ENCODE peak calls at places on chromosomes 13 and 19, in eight cellular contexts. One of them, this sample, is unnamed. For H3K4me1, the result is how much of the 10 kb centered on the place peaks cover.

GRCh38 chr13:45658586-45659235 is 43.2 kb upstream of the ERICH6B start:
- DNase-seq in cardiac muscle cell: peak
- DNase-seq in heart right ventricle: no peak
- DNase-seq in lower lobe of right lung: no peak
- DNase-seq in transverse colon: no peak
- DNase-seq in SJSA1: no peak
- DNase-seq in H9: no peak
- DNase-seq in mammary epithelial cell: peak
- DNase-seq in this sample: no peak

GRCh38 chr13:48398450-48399095 is 14.3 kb downstream of the LPAR6 start:
- DNase-seq in cardiac muscle cell: no peak
- DNase-seq in heart right ventricle: no peak
- DNase-seq in lower lobe of right lung: no peak
- DNase-seq in transverse colon: no peak
- DNase-seq in SJSA1: no peak
- DNase-seq in H9: no peak
- DNase-seq in mammary epithelial cell: peak
- DNase-seq in this sample: no peak

GRCh38 chr19:3554254-3555083 is 2.9 kb downstream of the MFSD12 start:
- DNase-seq in cardiac muscle cell: no peak
- DNase-seq in heart right ventricle: no peak
- DNase-seq in lower lobe of right lung: no peak
- DNase-seq in transverse colon: no peak
- DNase-seq in SJSA1: no peak
- DNase-seq in H9: no peak
- DNase-seq in mammary epithelial cell: no peak
- DNase-seq in this sample: no peak

GRCh38 chr19:57348136-57348535 is 2.9 kb upstream of the ZNF304 start:
- DNase-seq in cardiac muscle cell: peak
- DNase-seq in heart right ventricle: no peak
- DNase-seq in lower lobe of right lung: no peak
- DNase-seq in transverse colon: no peak
- DNase-seq in SJSA1: no peak
- DNase-seq in H9: no peak
- DNase-seq in mammary epithelial cell: peak
- DNase-seq in this sample: no peak

GRCh38 chr19:4597975-4598671 is 38.6 kb upstream of the SEMA6B start:
- DNase-seq in cardiac muscle cell: peak
- DNase-seq in heart right ventricle: peak
- DNase-seq in lower lobe of right lung: peak
- DNase-seq in transverse colon: peak
- DNase-seq in SJSA1: no peak
- DNase-seq in H9: peak
- DNase-seq in mammary epithelial cell: no peak
- DNase-seq in this sample: peak

GRCh38 chr13:95418946-95419345 is 117.7 kb upstream of the ABCC4 start:
- DNase-seq in cardiac muscle cell: no peak
- DNase-seq in heart right ventricle: no peak
- DNase-seq in lower lobe of right lung: no peak
- DNase-seq in transverse colon: no peak
- DNase-seq in SJSA1: no peak
- DNase-seq in H9: no peak
- DNase-seq in mammary epithelial cell: no peak
- DNase-seq in this sample: no peak

GRCh38 chr13:46633416-46633815 is 80.4 kb downstream of the LRCH1 start:
- DNase-seq in cardiac muscle cell: peak
- DNase-seq in heart right ventricle: no peak
- DNase-seq in lower lobe of right lung: no peak
- DNase-seq in transverse colon: no peak
- DNase-seq in SJSA1: peak
- DNase-seq in H9: no peak
- DNase-seq in mammary epithelial cell: peak
- DNase-seq in this sample: no peak

GRCh38 chr13:75761373-75761772 is 125.2 kb downstream of the LMO7 start:
- DNase-seq in cardiac muscle cell: no peak
- DNase-seq in heart right ventricle: no peak
- DNase-seq in lower lobe of right lung: no peak
- DNase-seq in transverse colon: no peak
- DNase-seq in SJSA1: no peak
- DNase-seq in H9: no peak
- DNase-seq in mammary epithelial cell: no peak
- DNase-seq in this sample: no peak

GRCh38 chr19:32287086-32287485 is 58.3 kb upstream of the ZNF507 start:
- DNase-seq in cardiac muscle cell: peak
- DNase-seq in heart right ventricle: no peak
- DNase-seq in lower lobe of right lung: no peak
- DNase-seq in transverse colon: no peak
- DNase-seq in SJSA1: no peak
- DNase-seq in H9: no peak
- DNase-seq in mammary epithelial cell: no peak
- DNase-seq in this sample: no peak

GRCh38 chr19:1064661-1065605 is 2.0 kb upstream of the ARHGAP45 start:
- DNase-seq in cardiac muscle cell: peak
- DNase-seq in heart right ventricle: peak
- DNase-seq in lower lobe of right lung: peak
- DNase-seq in transverse colon: peak
- DNase-seq in SJSA1: peak
- DNase-seq in H9: peak
- DNase-seq in mammary epithelial cell: peak
- DNase-seq in this sample: peak

GRCh38 chr19:45767410-45767880 is 1.6 kb downstream of the SIX5 start:
- DNase-seq in cardiac muscle cell: peak
- DNase-seq in heart right ventricle: peak
- DNase-seq in lower lobe of right lung: peak
- DNase-seq in transverse colon: peak
- DNase-seq in SJSA1: peak
- DNase-seq in H9: peak
- DNase-seq in mammary epithelial cell: peak
- DNase-seq in this sample: peak

GRCh38 chr19:1265611-1266115 is 3.5 kb upstream of the CIRBP start:
- DNase-seq in cardiac muscle cell: peak
- DNase-seq in heart right ventricle: peak
- DNase-seq in lower lobe of right lung: peak
- DNase-seq in transverse colon: peak
- DNase-seq in SJSA1: no peak
- DNase-seq in H9: no peak
- DNase-seq in mammary epithelial cell: peak
- DNase-seq in this sample: peak

GRCh38 chr19:5023128-5023571 is 54.2 kb downstream of the KDM4B start:
- DNase-seq in cardiac muscle cell: no peak
- DNase-seq in heart right ventricle: no peak
- DNase-seq in lower lobe of right lung: no peak
- DNase-seq in transverse colon: no peak
- DNase-seq in SJSA1: no peak
- DNase-seq in H9: no peak
- DNase-seq in mammary epithelial cell: no peak
- DNase-seq in this sample: no peak

GRCh38 chr19:19213822-19214558 is 2.2 kb downstream of the NCAN start:
- DNase-seq in cardiac muscle cell: no peak
- DNase-seq in heart right ventricle: no peak
- DNase-seq in lower lobe of right lung: no peak
- DNase-seq in transverse colon: no peak
- DNase-seq in SJSA1: no peak
- DNase-seq in H9: no peak
- DNase-seq in mammary epithelial cell: no peak
- DNase-seq in this sample: peak

GRCh38 chr13:112802808-112803207 is 113.0 kb downstream of the ATP11A start:
- DNase-seq in cardiac muscle cell: no peak
- DNase-seq in heart right ventricle: no peak
- DNase-seq in lower lobe of right lung: no peak
- DNase-seq in transverse colon: no peak
- DNase-seq in SJSA1: no peak
- DNase-seq in H9: no peak
- DNase-seq in mammary epithelial cell: no peak
- DNase-seq in this sample: no peak

GRCh38 chr13:113974304-113975281 is 717 bp upstream of the C13orf46 start:
- DNase-seq in cardiac muscle cell: no peak
- DNase-seq in heart right ventricle: no peak
- DNase-seq in lower lobe of right lung: peak
- DNase-seq in transverse colon: no peak
- DNase-seq in SJSA1: no peak
- DNase-seq in H9: no peak
- DNase-seq in mammary epithelial cell: no peak
- DNase-seq in this sample: no peak

GRCh38 chr13:88979465-88980180 is 1308.5 kb downstream of the SLITRK5 start:
- DNase-seq in cardiac muscle cell: peak
- DNase-seq in heart right ventricle: no peak
- DNase-seq in lower lobe of right lung: no peak
- DNase-seq in transverse colon: no peak
- DNase-seq in SJSA1: no peak
- DNase-seq in H9: no peak
- DNase-seq in mammary epithelial cell: no peak
- DNase-seq in this sample: no peak

GRCh38 chr19:42284641-42285341 is 15.7 kb downstream of the CIC start:
- DNase-seq in cardiac muscle cell: no peak
- DNase-seq in heart right ventricle: no peak
- DNase-seq in lower lobe of right lung: no peak
- DNase-seq in transverse colon: no peak
- DNase-seq in SJSA1: peak
- DNase-seq in H9: peak
- DNase-seq in mammary epithelial cell: no peak
- DNase-seq in this sample: no peak
- H3K27ac ChIP-seq in cardiac muscle cell: peak
- H3K27ac ChIP-seq in heart right ventricle: peak
- H3K27ac ChIP-seq in lower lobe of right lung: peak
- H3K27ac ChIP-seq in transverse colon: peak
- H3K27ac ChIP-seq in SJSA1: no peak
- H3K27ac ChIP-seq in H9: no peak
- H3K27ac ChIP-seq in mammary epithelial cell: no peak
- H3K27ac ChIP-seq in this sample: peak

GRCh38 chr19:13012390-13012689 is 17.1 kb downstream of the NFIX start:
- DNase-seq in cardiac muscle cell: no peak
- DNase-seq in heart right ventricle: no peak
- DNase-seq in lower lobe of right lung: no peak
- DNase-seq in transverse colon: no peak
- DNase-seq in SJSA1: no peak
- DNase-seq in H9: no peak
- DNase-seq in mammary epithelial cell: no peak
- DNase-seq in this sample: no peak
- H3K4me1 ChIP-seq in cardiac muscle cell: under half
- H3K4me1 ChIP-seq in heart right ventricle: half or more
- H3K4me1 ChIP-seq in lower lobe of right lung: half or more
- H3K4me1 ChIP-seq in transverse colon: half or more
- H3K4me1 ChIP-seq in SJSA1: under half
- H3K4me1 ChIP-seq in H9: under half
- H3K4me1 ChIP-seq in mammary epithelial cell: half or more
- H3K4me1 ChIP-seq in this sample: under half

GRCh38 chr19:35716985-35717664 is 678 bp upstream of the KMT2B start:
- DNase-seq in cardiac muscle cell: peak
- DNase-seq in heart right ventricle: peak
- DNase-seq in lower lobe of right lung: peak
- DNase-seq in transverse colon: peak
- DNase-seq in SJSA1: peak
- DNase-seq in H9: peak
- DNase-seq in mammary epithelial cell: peak
- DNase-seq in this sample: peak

GRCh38 chr19:35716735-35716984 is 1.1 kb upstream of the KMT2B start:
- DNase-seq in cardiac muscle cell: no peak
- DNase-seq in heart right ventricle: no peak
- DNase-seq in lower lobe of right lung: no peak
- DNase-seq in transverse colon: no peak
- DNase-seq in SJSA1: no peak
- DNase-seq in H9: no peak
- DNase-seq in mammary epithelial cell: no peak
- DNase-seq in this sample: no peak

GRCh38 chr19:35714601-35715354 is 3.0 kb upstream of the KMT2B start:
- DNase-seq in cardiac muscle cell: no peak
- DNase-seq in heart right ventricle: no peak
- DNase-seq in lower lobe of right lung: no peak
- DNase-seq in transverse colon: no peak
- DNase-seq in SJSA1: no peak
- DNase-seq in H9: peak
- DNase-seq in mammary epithelial cell: no peak
- DNase-seq in this sample: no peak

GRCh38 chr19:35715355-35715809 is 2.4 kb upstream of the KMT2B start:
- DNase-seq in cardiac muscle cell: no peak
- DNase-seq in heart right ventricle: no peak
- DNase-seq in lower lobe of right lung: no peak
- DNase-seq in transverse colon: no peak
- DNase-seq in SJSA1: no peak
- DNase-seq in H9: no peak
- DNase-seq in mammary epithelial cell: no peak
- DNase-seq in this sample: no peak

DNA sequence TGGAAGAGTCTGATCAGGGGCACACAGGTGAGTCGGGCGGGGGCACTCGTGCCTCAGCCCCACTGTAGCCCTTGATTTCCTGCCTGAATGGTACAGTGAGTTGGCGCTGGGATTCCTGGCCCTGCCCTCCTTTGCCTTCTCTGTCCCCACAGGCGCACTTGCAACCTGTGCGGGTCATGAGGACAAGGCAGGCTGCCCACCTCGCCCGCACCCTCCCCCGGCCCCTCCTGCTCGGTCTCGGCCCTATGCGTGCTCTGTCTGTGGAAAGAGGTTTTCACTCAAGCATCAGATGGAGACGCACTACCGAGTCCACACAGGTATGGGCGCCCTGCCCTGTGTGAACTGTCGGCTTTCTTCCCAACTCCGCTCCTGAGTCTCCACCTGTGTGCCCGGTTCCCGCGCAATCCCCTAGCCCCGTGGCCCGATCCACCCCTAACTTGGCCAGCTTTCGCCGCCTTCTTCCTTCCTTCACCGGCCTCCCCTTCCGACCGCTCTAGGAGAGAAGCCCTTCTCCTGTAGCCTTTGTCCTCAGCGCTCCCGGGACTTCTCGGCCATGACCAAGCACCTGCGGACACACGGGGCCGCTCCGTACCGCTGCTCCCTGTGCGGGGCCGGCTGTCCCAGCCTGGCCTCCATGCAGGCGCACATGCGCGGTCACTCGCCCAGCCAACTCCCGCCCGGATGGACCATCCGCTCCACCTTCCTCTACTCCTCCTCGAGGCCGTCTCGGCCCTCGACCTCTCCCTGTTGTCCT is 1.6 kb upstream of the KMT2B start:
- DNase-seq in cardiac muscle cell: no peak
- DNase-seq in heart right ventricle: peak
- DNase-seq in lower lobe of right lung: peak
- DNase-seq in transverse colon: no peak
- DNase-seq in SJSA1: no peak
- DNase-seq in H9: no peak
- DNase-seq in mammary epithelial cell: no peak
- DNase-seq in this sample: no peak
- H3K27ac ChIP-seq in cardiac muscle cell: peak
- H3K27ac ChIP-seq in heart right ventricle: peak
- H3K27ac ChIP-seq in lower lobe of right lung: peak
- H3K27ac ChIP-seq in transverse colon: peak
- H3K27ac ChIP-seq in SJSA1: no peak
- H3K27ac ChIP-seq in H9: peak
- H3K27ac ChIP-seq in mammary epithelial cell: no peak
- H3K27ac ChIP-seq in this sample: peak

DNA sequence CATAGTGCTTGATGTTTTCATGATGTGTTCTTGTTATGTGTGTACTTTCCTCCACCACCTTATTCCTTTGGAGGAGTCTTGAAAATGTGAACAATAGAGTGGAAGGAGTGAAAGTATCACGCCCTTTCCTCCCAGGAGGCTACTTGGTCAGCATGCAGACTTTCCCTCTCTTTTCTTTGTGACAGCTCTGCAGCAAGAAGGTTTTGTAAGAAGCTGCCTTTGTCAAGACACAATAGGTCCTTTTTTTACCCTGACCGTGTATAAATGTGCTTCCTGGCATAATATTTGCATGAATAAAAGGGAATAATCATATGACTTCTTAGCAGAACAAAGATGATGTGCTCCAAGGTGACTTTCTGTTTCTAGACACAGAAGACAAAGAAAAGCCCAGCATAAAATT is 882.5 kb upstream of the SLITRK5 start:
- DNase-seq in cardiac muscle cell: no peak
- DNase-seq in heart right ventricle: no peak
- DNase-seq in lower lobe of right lung: no peak
- DNase-seq in transverse colon: no peak
- DNase-seq in SJSA1: no peak
- DNase-seq in H9: no peak
- DNase-seq in mammary epithelial cell: no peak
- DNase-seq in this sample: no peak
- H3K4me1 ChIP-seq in cardiac muscle cell: under half
- H3K4me1 ChIP-seq in heart right ventricle: under half
- H3K4me1 ChIP-seq in lower lobe of right lung: under half
- H3K4me1 ChIP-seq in transverse colon: under half
- H3K4me1 ChIP-seq in SJSA1: under half
- H3K4me1 ChIP-seq in H9: under half
- H3K4me1 ChIP-seq in mammary epithelial cell: under half
- H3K4me1 ChIP-seq in this sample: under half